ENCODE peak calls at places on chromosomes 11 and 22, in eight cellular contexts. D is A549, T is suprapubic skin, C is ovary, N is sigmoid colon, B is H1, Q is transverse colon, J is tibial nerve. H is an unnamed sample.

GRCh38 chr11:93773045-93773477 is 11.0 kb upstream of the MED17 start:
- DNase-seq in D (no peak), Q (no peak), T (no peak), N (no peak), B (no peak), J (no peak), C (no peak), H (no peak)

GRCh38 chr22:29205598-29206371 is at the start of gene EMID1:
- DNase-seq in N (peak), C (peak), J (no peak), Q (peak), D (peak), T (no peak), B (no peak), H (peak)

GRCh38 chr22:37464181-37464580 is 22.0 kb downstream of the MFNG start:
- DNase-seq in D (no peak), N (no peak), J (no peak), B (no peak), T (no peak), Q (peak), C (no peak), H (no peak)

GRCh38 chr11:72298931-72299330 is 55.0 kb upstream of the PHOX2A start:
- DNase-seq in T (no peak), J (no peak), N (no peak), B (no peak), C (no peak), D (no peak), Q (no peak), H (no peak)

GRCh38 chr11:19511066-19511412 is 201.6 kb upstream of the NAV2 start:
- DNase-seq in Q (no peak), B (no peak), D (no peak), T (no peak), J (peak), N (no peak), C (no peak), H (no peak)

GRCh38 chr22:46352691-46353386 is 17.3 kb downstream of the TRMU start:
- DNase-seq in J (no peak), N (no peak), B (no peak), T (no peak), C (peak), Q (peak), D (peak), H (peak)

GRCh38 chr11:14974021-14974698 is 2.0 kb upstream of the CALCA start:
- DNase-seq in D (no peak), J (no peak), N (no peak), B (no peak), Q (no peak), T (no peak), C (no peak), H (no peak)

GRCh38 chr22:26568207-26568706 is 21.7 kb downstream of the TPST2 start:
- DNase-seq in T (no peak), Q (no peak), C (no peak), D (no peak), J (no peak), B (peak), N (no peak), H (no peak)

GRCh38 chr22:22556995-22557925 is 1.8 kb downstream of the PRAME start:
- DNase-seq in N (no peak), J (no peak), C (no peak), D (peak), B (no peak), Q (no peak), T (no peak), H (no peak)

GRCh38 chr22:49328630-49329405 is 498.9 kb downstream of the BRD1 start:
- DNase-seq in B (no peak), J (no peak), T (no peak), D (no peak), C (no peak), N (no peak), Q (no peak), H (peak)

DNA sequence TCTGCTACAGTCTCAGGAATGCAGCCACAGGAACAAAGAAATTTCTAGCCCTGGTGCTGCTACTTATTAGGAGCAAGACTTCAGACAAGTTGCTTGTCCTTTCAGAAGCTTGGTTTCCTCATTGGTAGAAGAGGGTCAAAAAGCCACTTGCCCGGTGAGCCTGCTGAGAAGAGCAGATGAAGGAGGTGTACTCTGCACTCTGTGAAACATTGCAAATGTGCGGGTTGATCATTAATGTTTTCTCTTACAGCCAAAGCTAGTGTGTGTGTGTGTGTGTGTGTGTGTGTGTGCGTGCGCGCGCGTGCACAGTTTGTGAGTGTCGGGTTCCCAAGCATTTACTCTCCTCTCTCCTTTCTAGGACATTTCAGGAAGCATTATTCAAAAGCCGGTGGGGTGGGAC is 86.3 kb upstream of the NNMT start:
- DNase-seq in C (no peak), B (no peak), N (no peak), T (no peak), D (no peak), Q (no peak), J (no peak), H (no peak)
- TF ChIP-seq EP300 in C (no peak), B (no peak), N (no peak), T (no peak), D (no peak), Q (no peak), J (no peak), H (no peak)

GRCh38 chr11:101474666-101475065 is 109.1 kb downstream of the TRPC6 start:
- DNase-seq in C (no peak), J (no peak), D (no peak), B (no peak), N (no peak), T (no peak), Q (no peak), H (no peak)
- H3K4me3 ChIP-seq in C (no peak), J (no peak), D (no peak), B (no peak), N (no peak), T (no peak), Q (no peak), H (no peak)

GRCh38 chr11:6387811-6388599 is 2.3 kb upstream of the SMPD1 start:
- DNase-seq in T (no peak), J (no peak), D (peak), B (no peak), C (no peak), Q (no peak), N (no peak), H (no peak)
- H3K27ac ChIP-seq in T (no peak), J (no peak), D (peak), B (no peak), C (no peak), Q (peak), N (peak), H (peak)

GRCh38 chr22:39094717-39095389 is 2.2 kb upstream of the APOBEC3H start:
- DNase-seq in T (no peak), N (no peak), B (no peak), Q (no peak), J (no peak), C (no peak), D (no peak), H (no peak)

GRCh38 chr22:39095971-39096370 is 1.1 kb upstream of the APOBEC3H start:
- DNase-seq in J (no peak), T (no peak), Q (no peak), D (no peak), C (no peak), B (no peak), N (no peak), H (no peak)

GRCh38 chr22:39098026-39098425 is 982 bp downstream of the APOBEC3H start:
- DNase-seq in B (no peak), Q (no peak), D (no peak), N (peak), J (no peak), T (no peak), C (no peak), H (no peak)

GRCh38 chr22:39098576-39098975 is 1.5 kb downstream of the APOBEC3H start:
- DNase-seq in D (no peak), Q (no peak), C (no peak), J (no peak), N (no peak), T (no peak), B (no peak), H (no peak)

DNA sequence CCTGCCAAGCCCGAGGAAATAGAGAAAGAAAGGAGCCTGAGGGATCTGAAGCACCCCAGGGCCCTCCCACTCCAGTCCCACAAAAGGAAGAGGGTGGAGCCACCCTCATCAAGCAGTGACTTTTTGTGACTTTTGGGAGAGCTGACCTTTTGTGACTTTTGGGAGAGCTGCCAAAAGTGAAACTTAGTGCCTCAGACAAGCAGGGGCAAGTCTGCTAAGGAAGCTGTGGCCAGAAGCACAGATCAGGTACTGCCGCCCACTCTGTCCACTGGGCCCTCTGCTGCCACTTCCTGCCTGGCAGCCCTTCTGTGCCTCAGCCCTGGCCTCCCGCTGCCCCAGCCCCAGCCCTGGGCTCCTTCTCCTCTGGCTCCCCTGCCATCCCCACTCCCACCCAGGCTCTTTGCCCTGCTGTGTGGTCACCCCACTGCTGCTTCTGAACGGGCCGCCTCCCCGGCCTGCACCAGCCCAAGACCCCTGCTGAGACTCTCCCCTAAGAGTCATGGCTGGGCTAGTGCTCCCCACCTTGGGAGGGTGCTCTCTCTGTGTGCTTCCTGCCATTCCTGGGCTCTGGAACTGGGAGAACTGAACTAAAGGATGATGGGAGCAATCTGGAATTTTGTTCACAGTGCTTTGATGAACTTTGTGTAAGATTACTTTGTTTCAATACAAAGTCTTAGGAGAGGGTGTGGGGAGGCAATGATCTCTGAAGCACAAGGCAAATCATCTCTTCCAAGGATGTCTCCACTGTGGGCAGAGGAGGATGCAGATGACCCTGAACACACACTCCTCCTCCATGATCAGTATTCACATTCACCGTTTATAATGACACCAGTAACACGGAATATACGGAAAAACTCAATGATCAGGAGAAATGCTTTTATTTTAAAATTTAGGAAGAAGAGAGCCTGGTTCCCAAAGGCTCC is at the start of gene APOBEC3H:
- DNase-seq in Q (peak), N (peak), J (peak), T (no peak), B (no peak), C (no peak), D (no peak), H (no peak)
- TF ChIP-seq EP300 in Q (no peak), N (no peak), J (no peak), T (no peak), B (no peak), C (no peak), D (no peak), H (no peak)

GRCh38 chr11:65131417-65131776 is 2.9 kb downstream of the SYVN1 start:
- DNase-seq in C (no peak), B (no peak), J (no peak), N (no peak), D (no peak), Q (no peak), T (no peak), H (no peak)
- H3K4me3 ChIP-seq in C (no peak), B (no peak), J (no peak), N (no peak), D (no peak), Q (no peak), T (no peak), H (no peak)

GRCh38 chr22:28034145-28034759 is 115.2 kb upstream of the PITPNB start:
- DNase-seq in B (no peak), N (no peak), C (no peak), Q (no peak), T (no peak), D (no peak), J (no peak), H (no peak)
- H3K27ac ChIP-seq in B (no peak), N (peak), C (no peak), Q (peak), T (no peak), D (no peak), J (no peak), H (no peak)

GRCh38 chr11:103929168-103929903 is 107.1 kb upstream of the DDI1 start:
- DNase-seq in N (no peak), Q (no peak), C (no peak), T (no peak), J (no peak), B (no peak), D (no peak), H (no peak)
- TF ChIP-seq EP300 in N (no peak), Q (no peak), C (no peak), T (no peak), J (no peak), B (no peak), D (no peak), H (no peak)

GRCh38 chr11:58927393-58928081 is 11.8 kb upstream of the GLYATL1 start:
- DNase-seq in N (no peak), T (no peak), Q (peak), J (no peak), B (peak), D (no peak), C (no peak), H (peak)
- H3K4me3 ChIP-seq in N (no peak), T (peak), Q (no peak), J (no peak), B (peak), D (no peak), C (no peak), H (peak)

GRCh38 chr11:75795276-75796090 is 19.5 kb upstream of the UVRAG start:
- DNase-seq in D (no peak), Q (no peak), N (no peak), B (no peak), J (no peak), C (no peak), T (no peak), H (no peak)

GRCh38 chr11:75796091-75796435 is 18.9 kb upstream of the UVRAG start:
- DNase-seq in N (no peak), D (no peak), J (no peak), C (no peak), Q (no peak), B (no peak), T (no peak), H (no peak)

GRCh38 chr11:75792127-75792731 is 22.8 kb upstream of the UVRAG start:
- DNase-seq in Q (no peak), T (no peak), C (no peak), J (no peak), N (no peak), D (no peak), B (no peak), H (no peak)

GRCh38 chr11:75792997-75793800 is 21.8 kb upstream of the UVRAG start:
- DNase-seq in N (no peak), D (no peak), J (no peak), Q (no peak), C (no peak), B (no peak), T (no peak), H (no peak)

DNA sequence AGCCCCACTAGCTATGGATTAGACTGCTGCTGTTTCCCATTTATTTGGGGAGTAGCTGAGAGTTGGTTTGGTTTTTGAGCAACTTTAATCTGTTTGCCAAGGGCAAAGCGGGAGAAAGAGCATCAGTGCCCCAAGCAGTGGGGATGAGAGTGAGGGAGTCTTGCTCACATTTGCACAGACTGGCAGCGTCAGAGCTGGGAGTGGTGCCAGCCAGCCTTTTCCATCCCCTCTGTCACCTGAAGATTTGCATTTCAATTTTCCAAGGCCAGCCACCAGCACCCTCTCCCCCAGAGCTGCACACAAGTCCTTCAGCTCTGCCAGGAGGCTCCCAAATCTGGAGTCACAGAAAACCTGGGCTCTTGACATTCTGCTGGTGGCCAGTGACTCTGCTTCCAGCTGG is 21.0 kb upstream of the UVRAG start:
- DNase-seq in J (no peak), N (no peak), Q (no peak), B (no peak), C (no peak), T (no peak), D (no peak), H (no peak)
- H3K27ac ChIP-seq in J (no peak), N (no peak), Q (no peak), B (no peak), C (no peak), T (no peak), D (no peak), H (no peak)

DNA sequence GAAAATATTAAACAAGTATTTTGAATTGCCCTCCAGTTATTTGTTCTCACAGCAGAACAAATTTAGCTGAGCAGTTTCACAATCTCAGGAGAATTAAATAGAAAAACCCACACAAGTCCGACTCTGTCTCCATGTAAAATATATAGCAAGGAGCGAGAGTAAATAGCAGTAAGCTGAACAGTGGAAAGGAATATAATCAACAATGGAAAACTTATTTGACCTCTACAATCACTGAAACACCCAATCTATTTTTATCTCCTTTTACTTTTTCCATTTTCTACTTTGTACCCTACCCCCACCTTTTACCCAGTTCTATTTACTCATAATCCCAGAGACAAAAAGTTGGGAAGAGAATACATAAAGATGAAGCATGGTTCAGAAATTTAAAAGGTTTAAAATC is 34.4 kb downstream of the NARS2 start:
- DNase-seq in T (no peak), D (no peak), C (no peak), J (no peak), B (no peak), Q (no peak), N (no peak), H (no peak)
- TF ChIP-seq EP300 in T (no peak), D (no peak), C (no peak), J (no peak), B (no peak), Q (no peak), N (no peak), H (no peak)

H was measured in stomach.